ENCODE peak calls at places on chromosomes 16 and 17, in ten cellular contexts. P is tibial artery, H is left lung, E is A549, M is mammary epithelial cell, I is spleen, Y is colonic mucosa, Z is H9, A is stomach, S is fibroblast of lung. B is an unnamed sample. For H3K4me1, the result is how much of the 10 kb centered on the place peaks cover.

GRCh38 chr17:82732118-82732743 is 3.2 kb upstream of the FN3K start:
- DNase-seq in H (peak), I (no peak), Z (no peak), Y (no peak), A (no peak), S (no peak), E (no peak), M (no peak), P (no peak), B (no peak)

GRCh38 chr16:64304376-64304775 is 817.5 kb downstream of the CDH11 start:
- DNase-seq in Y (no peak), I (no peak), A (no peak), P (no peak), H (no peak), S (no peak), E (no peak), Z (no peak), M (no peak), B (no peak)

GRCh38 chr16:87203060-87203656 is 114.0 kb downstream of the C16orf95 start:
- DNase-seq in S (peak), H (peak), I (no peak), Z (peak), Y (peak), E (peak), A (peak), M (peak), P (peak), B (no peak)

GRCh38 chr16:69741951-69742904 is 12.5 kb downstream of the NOB1 start:
- DNase-seq in H (peak), P (peak), Z (no peak), I (peak), A (peak), Y (peak), E (no peak), S (peak), M (peak), B (peak)

GRCh38 chr16:80931985-80932720 is 74.5 kb downstream of the CMC2 start:
- DNase-seq in S (peak), H (peak), E (peak), Z (peak), I (no peak), P (peak), A (peak), M (peak), Y (peak), B (peak)

GRCh38 chr17:78884148-78884870 is 18.7 kb downstream of the CEP295NL start:
- DNase-seq in Y (no peak), M (no peak), H (peak), I (no peak), E (no peak), Z (no peak), P (peak), A (no peak), S (no peak), B (no peak)

GRCh38 chr17:61157246-61157887 is 242.3 kb upstream of the TBX2 start:
- DNase-seq in P (no peak), S (peak), H (no peak), Z (no peak), E (peak), A (no peak), M (no peak), Y (no peak), I (no peak), B (no peak)

GRCh38 chr17:13194887-13195286 is 177.1 kb upstream of the ELAC2 start:
- DNase-seq in H (no peak), M (no peak), P (no peak), A (no peak), E (no peak), Z (no peak), Y (no peak), S (no peak), I (no peak), B (no peak)

GRCh38 chr17:44906010-44906646 is 6.9 kb upstream of the EFTUD2 start:
- DNase-seq in A (no peak), E (peak), H (no peak), Y (no peak), Z (peak), M (peak), P (no peak), I (no peak), S (peak), B (no peak)

GRCh38 chr17:77770331-77771105 is 188.0 kb upstream of the TNRC6C start:
- DNase-seq in E (no peak), A (no peak), H (no peak), I (no peak), Y (no peak), Z (no peak), S (peak), P (no peak), M (peak), B (no peak)

GRCh38 chr17:8466466-8466865 is 30.8 kb downstream of the NDEL1 start:
- DNase-seq in M (no peak), Y (no peak), S (peak), E (no peak), I (no peak), P (no peak), A (no peak), Z (no peak), H (no peak), B (no peak)
- TF ChIP-seq CTCF in M (no peak), Y (no peak), S (no peak), E (no peak), I (no peak), P (no peak), A (no peak), Z (no peak), H (no peak), B (no peak)

DNA sequence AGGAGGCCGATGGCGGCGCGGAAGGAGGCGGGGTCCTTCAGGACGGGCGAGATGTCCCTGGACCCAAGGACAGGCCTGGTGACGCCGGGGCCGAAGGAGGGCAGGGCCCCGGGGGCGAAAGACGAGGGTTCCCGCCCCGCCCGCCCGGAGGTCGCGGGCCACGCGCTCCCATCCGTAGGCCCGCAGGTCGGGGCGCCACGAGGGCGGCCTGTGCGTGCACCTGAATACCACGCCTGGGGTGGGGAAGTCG is 203 bp downstream of the APRT start:
- DNase-seq in H (no peak), Y (no peak), I (no peak), S (no peak), P (no peak), A (no peak), Z (no peak), E (no peak), M (no peak), B (no peak)
- H3K4me1 ChIP-seq in H (under half), Y (under half), I (under half), S (under half), P (under half), A (under half), Z (under half), E (under half), M (under half), B (under half)

GRCh38 chr16:88926374-88926990 is 50.5 kb downstream of the CBFA2T3 start:
- DNase-seq in S (no peak), A (no peak), P (no peak), Y (no peak), I (no peak), Z (no peak), E (no peak), H (no peak), M (no peak), B (no peak)
- TF ChIP-seq CTCF in S (no peak), A (no peak), P (no peak), Y (no peak), I (no peak), Z (no peak), E (no peak), H (no peak), M (no peak), B (no peak)

GRCh38 chr16:12009922-12010321 is 33.4 kb downstream of the SNX29 start:
- DNase-seq in H (no peak), E (no peak), M (no peak), Y (no peak), Z (no peak), P (no peak), A (no peak), I (no peak), S (no peak), B (no peak)

GRCh38 chr16:12011565-12011964 is 35.0 kb downstream of the SNX29 start:
- DNase-seq in A (no peak), H (no peak), E (no peak), Z (no peak), P (no peak), M (no peak), Y (no peak), S (no peak), I (no peak), B (no peak)

GRCh38 chr16:12006637-12007036 is 30.1 kb downstream of the SNX29 start:
- DNase-seq in M (no peak), A (no peak), E (no peak), H (no peak), I (no peak), Y (no peak), P (no peak), Z (no peak), S (no peak), B (no peak)

GRCh38 chr16:12009462-12009861 is 32.9 kb downstream of the SNX29 start:
- DNase-seq in S (no peak), Z (no peak), P (no peak), E (no peak), M (no peak), A (no peak), Y (no peak), I (no peak), H (no peak), B (no peak)

GRCh38 chr16:12010388-12011251 is 34.1 kb downstream of the SNX29 start:
- DNase-seq in H (no peak), Z (no peak), P (no peak), S (no peak), I (no peak), M (no peak), Y (no peak), E (no peak), A (no peak), B (no peak)
- H3K4me1 ChIP-seq in H (under half), Z (under half), P (under half), S (under half), I (under half), M (under half), Y (under half), E (under half), A (under half), B (under half)

GRCh38 chr17:565506-565905 is 149.1 kb downstream of the VPS53 start:
- DNase-seq in A (no peak), P (no peak), E (no peak), Z (peak), H (no peak), I (no peak), S (no peak), Y (no peak), M (no peak), B (no peak)
- TF ChIP-seq CTCF in A (no peak), P (no peak), E (peak), Z (peak), H (no peak), I (no peak), S (no peak), Y (no peak), M (peak), B (no peak)

GRCh38 chr17:40325156-40326013 is 16.4 kb downstream of the RARA start:
- DNase-seq in P (no peak), M (no peak), E (no peak), Z (no peak), Y (no peak), S (no peak), A (no peak), H (peak), I (peak), B (peak)

GRCh38 chr17:40323731-40324650 is 15.0 kb downstream of the RARA start:
- DNase-seq in A (no peak), I (peak), E (no peak), Z (no peak), Y (peak), P (peak), M (no peak), H (peak), S (peak), B (peak)

GRCh38 chr17:40322417-40323315 is 13.7 kb downstream of the RARA start:
- DNase-seq in A (peak), Z (peak), H (peak), E (peak), Y (peak), P (peak), S (peak), I (peak), M (peak), B (peak)

GRCh38 chr17:40321502-40322416 is 12.8 kb downstream of the RARA start:
- DNase-seq in Z (peak), A (peak), P (peak), Y (peak), M (no peak), S (no peak), H (peak), I (peak), E (no peak), B (no peak)

DNA sequence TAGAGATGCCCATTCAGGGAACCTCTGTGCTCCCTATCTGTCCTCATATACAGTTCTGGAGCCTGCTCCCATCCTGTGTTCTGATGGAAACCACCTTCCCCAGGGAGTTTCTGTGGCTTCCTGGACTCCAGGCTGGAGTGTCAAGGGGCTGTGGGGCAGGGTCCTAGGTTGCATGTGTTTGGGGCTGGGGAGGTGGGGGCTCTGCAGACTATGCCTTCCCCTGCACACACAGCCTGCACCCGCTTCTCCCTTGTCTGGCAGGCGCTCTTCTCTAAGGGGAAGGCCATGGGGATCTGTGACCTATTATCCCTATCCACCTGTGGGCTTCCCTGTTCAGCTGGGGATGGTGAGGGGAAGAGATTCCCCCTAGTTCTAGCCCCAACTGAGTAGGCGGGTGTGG is 14.3 kb downstream of the RARA start:
- DNase-seq in E (no peak), I (no peak), H (peak), S (no peak), Z (no peak), M (no peak), A (no peak), Y (no peak), P (no peak), B (no peak)
- H3K4me1 ChIP-seq in E (half or more), I (half or more), H (half or more), S (half or more), Z (under half), M (half or more), A (half or more), Y (under half), P (half or more), B (half or more)

DNA sequence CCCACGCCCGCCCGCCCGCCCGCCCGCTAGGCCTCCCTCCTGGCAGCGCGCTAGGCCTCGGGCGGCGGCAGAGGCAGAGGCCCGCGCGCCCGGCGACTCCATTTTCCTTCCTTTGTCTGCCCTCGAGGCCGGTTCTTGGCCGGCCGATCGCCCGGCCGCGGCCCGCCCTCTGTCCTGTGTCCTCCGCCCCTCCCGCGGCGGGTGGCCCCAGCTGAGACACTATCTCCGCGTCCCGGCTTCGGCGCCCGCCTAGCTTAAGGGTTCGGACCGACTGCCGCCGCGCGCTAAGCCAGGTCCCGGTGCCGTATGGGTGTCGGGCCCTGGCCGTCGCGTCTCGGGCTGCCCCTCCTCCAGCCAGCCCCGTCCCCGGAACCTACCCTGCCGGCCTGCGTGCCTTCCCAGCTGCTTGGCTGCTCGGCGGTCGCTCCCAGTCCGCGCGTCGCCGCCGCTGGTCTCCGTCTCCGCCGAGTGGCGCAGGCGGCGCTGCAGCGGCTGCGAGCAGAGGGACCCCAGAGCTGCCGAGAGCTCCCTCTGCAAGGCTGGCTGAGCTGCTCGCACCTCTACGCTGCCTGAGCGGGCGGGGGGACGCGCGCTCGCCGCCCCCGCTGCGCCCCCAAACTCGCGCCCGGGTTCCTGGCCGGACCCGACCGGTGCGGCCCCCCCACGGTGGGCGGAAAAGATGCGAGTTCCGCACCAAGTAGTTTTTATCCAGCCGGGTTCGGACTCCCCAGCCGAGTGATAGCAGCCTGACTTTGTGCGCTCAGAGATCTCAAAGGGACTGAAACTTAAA is 787 bp downstream of the CTCF start:
- DNase-seq in E (no peak), M (peak), I (peak), P (peak), S (peak), H (peak), Z (peak), Y (peak), A (peak), B (peak)
- TF ChIP-seq CTCF in E (peak), M (peak), I (no peak), P (no peak), S (peak), H (no peak), Z (no peak), Y (no peak), A (no peak), B (no peak)

DNA sequence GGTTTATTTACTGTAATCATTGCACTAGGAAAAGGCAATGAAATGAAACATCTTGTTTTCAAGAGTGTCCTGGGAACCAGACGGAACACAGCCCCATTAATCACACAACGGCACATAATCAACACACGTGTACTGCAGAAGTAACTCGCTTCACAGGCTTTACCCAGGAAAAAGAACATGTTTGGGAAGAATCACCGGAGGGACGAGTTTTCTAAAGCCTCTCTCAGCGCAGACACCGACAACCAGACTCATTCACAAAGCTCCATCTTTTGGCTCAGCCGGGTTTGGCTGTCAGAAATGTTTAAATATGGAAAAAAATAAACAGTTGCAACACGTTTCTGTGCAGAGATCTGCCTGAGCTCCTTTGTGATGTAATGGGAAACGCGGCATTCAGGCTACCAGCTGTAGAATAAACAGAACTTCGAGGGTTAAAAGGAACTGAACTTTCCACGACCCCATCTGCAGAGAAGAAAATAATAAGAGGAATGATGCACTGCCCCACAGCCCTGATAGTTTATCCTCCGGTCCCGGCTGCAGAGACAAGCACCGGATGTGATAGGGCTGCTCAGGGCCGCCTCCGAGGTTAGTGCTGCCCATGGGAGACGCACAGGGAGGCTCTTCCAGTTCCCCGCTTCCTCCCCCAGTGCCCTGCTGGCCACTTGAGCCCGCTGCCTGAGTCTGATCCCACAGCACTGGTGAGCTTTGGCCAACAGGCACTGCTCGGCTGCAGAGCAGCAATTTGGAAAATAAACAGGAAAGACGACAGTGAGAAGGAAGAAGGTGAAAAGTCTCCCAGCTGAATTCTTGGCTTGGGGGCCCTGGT is 119.8 kb downstream of the HIC1 start:
- DNase-seq in S (peak), A (no peak), P (peak), H (no peak), Y (no peak), Z (no peak), I (peak), E (no peak), M (no peak), B (peak)
- H3K4me1 ChIP-seq in S (half or more), A (half or more), P (half or more), H (half or more), Y (under half), Z (under half), I (under half), E (under half), M (half or more), B (under half)

B was measured in mucosa of descending colon.